ENCODE peak calls at places on chromosomes 13 and 19, in six cellular contexts. One of them, this sample, is unnamed.
A peak's percentile ranks its signal among the peaks of the same experiment; 100 is the strongest.

GRCh38 chr13:34627499-34627898 is 314.6 kb upstream of the NBEA start:
- DNase-seq in CD8-positive, alpha-beta T cell: no peak
- DNase-seq in uterus: no peak
- DNase-seq in suprapubic skin: no peak
- DNase-seq in PC-3: no peak
- DNase-seq in stomach: no peak
- DNase-seq in this sample: no peak

GRCh38 chr19:46913852-46914430 is 53.1 kb downstream of the ARHGAP35 start:
- DNase-seq in CD8-positive, alpha-beta T cell: no peak
- DNase-seq in uterus: no peak
- DNase-seq in suprapubic skin: no peak
- DNase-seq in PC-3: peak; percentile 34
- DNase-seq in stomach: no peak
- DNase-seq in this sample: no peak

GRCh38 chr19:33375760-33376159 is 2.3 kb downstream of the CEBPG start:
- DNase-seq in CD8-positive, alpha-beta T cell: no peak
- DNase-seq in uterus: peak; percentile 61
- DNase-seq in suprapubic skin: no peak
- DNase-seq in PC-3: peak; percentile 21
- DNase-seq in stomach: no peak
- DNase-seq in this sample: no peak

GRCh38 chr19:57282011-57282636 is 1.8 kb downstream of the ZNF460 start:
- DNase-seq in CD8-positive, alpha-beta T cell: no peak
- DNase-seq in uterus: no peak
- DNase-seq in suprapubic skin: no peak
- DNase-seq in PC-3: peak; percentile 62
- DNase-seq in stomach: no peak
- DNase-seq in this sample: no peak

GRCh38 chr19:5563941-5564612 is 3.7 kb downstream of the TINCR start:
- DNase-seq in CD8-positive, alpha-beta T cell: no peak
- DNase-seq in uterus: no peak
- DNase-seq in suprapubic skin: no peak
- DNase-seq in PC-3: peak; percentile 58
- DNase-seq in stomach: no peak
- DNase-seq in this sample: no peak

GRCh38 chr19:47779524-47780214 is 1.2 kb downstream of the SELENOW start:
- DNase-seq in CD8-positive, alpha-beta T cell: no peak
- DNase-seq in uterus: peak; percentile 73
- DNase-seq in suprapubic skin: no peak
- DNase-seq in PC-3: no peak
- DNase-seq in stomach: peak; percentile 58
- DNase-seq in this sample: no peak

GRCh38 chr19:2552859-2553258 is 76.9 kb downstream of the GADD45B start:
- DNase-seq in CD8-positive, alpha-beta T cell: peak; percentile 30
- DNase-seq in uterus: no peak
- DNase-seq in suprapubic skin: no peak
- DNase-seq in PC-3: peak; percentile 61
- DNase-seq in stomach: no peak
- DNase-seq in this sample: peak; percentile 72

GRCh38 chr13:64633948-64634347 is 2596.2 kb downstream of the PCDH9 start:
- DNase-seq in CD8-positive, alpha-beta T cell: no peak
- DNase-seq in uterus: no peak
- DNase-seq in suprapubic skin: no peak
- DNase-seq in PC-3: no peak
- DNase-seq in stomach: no peak
- DNase-seq in this sample: no peak

GRCh38 chr19:15256708-15257331 is 24.6 kb upstream of the EPHX3 start:
- DNase-seq in CD8-positive, alpha-beta T cell: no peak
- DNase-seq in uterus: no peak
- DNase-seq in suprapubic skin: no peak
- DNase-seq in PC-3: no peak
- DNase-seq in stomach: no peak
- DNase-seq in this sample: no peak

GRCh38 chr19:34145741-34146202 is 26.5 kb upstream of the LSM14A start:
- DNase-seq in CD8-positive, alpha-beta T cell: peak; percentile 16
- DNase-seq in uterus: peak; percentile 23
- DNase-seq in suprapubic skin: no peak
- DNase-seq in PC-3: peak; percentile 64
- DNase-seq in stomach: peak; percentile 54
- DNase-seq in this sample: peak; percentile 11

GRCh38 chr13:49641810-49642291 is 13.5 kb downstream of the ARL11 start:
- DNase-seq in CD8-positive, alpha-beta T cell: no peak
- DNase-seq in uterus: no peak
- DNase-seq in suprapubic skin: no peak
- DNase-seq in PC-3: peak; percentile 36
- DNase-seq in stomach: no peak
- DNase-seq in this sample: no peak

GRCh38 chr19:30073152-30074000 is 131.3 kb downstream of the URI1 start:
- DNase-seq in CD8-positive, alpha-beta T cell: no peak
- DNase-seq in uterus: no peak
- DNase-seq in suprapubic skin: peak; percentile 63
- DNase-seq in PC-3: no peak
- DNase-seq in stomach: no peak
- DNase-seq in this sample: no peak

GRCh38 chr19:461664-462551 is 1.1 kb upstream of the SHC2 start:
- DNase-seq in CD8-positive, alpha-beta T cell: no peak
- DNase-seq in uterus: peak; percentile 37
- DNase-seq in suprapubic skin: no peak
- DNase-seq in PC-3: peak; percentile 31
- DNase-seq in stomach: peak; percentile 78
- DNase-seq in this sample: no peak

GRCh38 chr19:5035817-5036732 is 67.2 kb downstream of the KDM4B start:
- DNase-seq in CD8-positive, alpha-beta T cell: no peak
- DNase-seq in uterus: no peak
- DNase-seq in suprapubic skin: no peak
- DNase-seq in PC-3: no peak
- DNase-seq in stomach: no peak
- DNase-seq in this sample: no peak

GRCh38 chr13:23921451-23921888 is 24.2 kb upstream of the C1QTNF9B start:
- DNase-seq in CD8-positive, alpha-beta T cell: no peak
- DNase-seq in uterus: no peak
- DNase-seq in suprapubic skin: no peak
- DNase-seq in PC-3: peak; percentile 72
- DNase-seq in stomach: no peak
- DNase-seq in this sample: no peak

GRCh38 chr13:33217256-33217655 is 68.3 kb downstream of the STARD13 start:
- DNase-seq in CD8-positive, alpha-beta T cell: no peak
- DNase-seq in uterus: no peak
- DNase-seq in suprapubic skin: no peak
- DNase-seq in PC-3: peak; percentile 17
- DNase-seq in stomach: no peak
- DNase-seq in this sample: no peak

GRCh38 chr13:33218426-33218825 is 67.1 kb downstream of the STARD13 start:
- DNase-seq in CD8-positive, alpha-beta T cell: no peak
- DNase-seq in uterus: no peak
- DNase-seq in suprapubic skin: no peak
- DNase-seq in PC-3: peak; percentile 70
- DNase-seq in stomach: no peak
- DNase-seq in this sample: no peak

GRCh38 chr13:33219926-33220325 is 65.6 kb downstream of the STARD13 start:
- DNase-seq in CD8-positive, alpha-beta T cell: no peak
- DNase-seq in uterus: no peak
- DNase-seq in suprapubic skin: no peak
- DNase-seq in PC-3: no peak
- DNase-seq in stomach: no peak
- DNase-seq in this sample: no peak

GRCh38 chr13:33213797-33214196 is 71.8 kb downstream of the STARD13 start:
- DNase-seq in CD8-positive, alpha-beta T cell: no peak
- DNase-seq in uterus: no peak
- DNase-seq in suprapubic skin: no peak
- DNase-seq in PC-3: no peak
- DNase-seq in stomach: peak; percentile 32
- DNase-seq in this sample: no peak

DNA sequence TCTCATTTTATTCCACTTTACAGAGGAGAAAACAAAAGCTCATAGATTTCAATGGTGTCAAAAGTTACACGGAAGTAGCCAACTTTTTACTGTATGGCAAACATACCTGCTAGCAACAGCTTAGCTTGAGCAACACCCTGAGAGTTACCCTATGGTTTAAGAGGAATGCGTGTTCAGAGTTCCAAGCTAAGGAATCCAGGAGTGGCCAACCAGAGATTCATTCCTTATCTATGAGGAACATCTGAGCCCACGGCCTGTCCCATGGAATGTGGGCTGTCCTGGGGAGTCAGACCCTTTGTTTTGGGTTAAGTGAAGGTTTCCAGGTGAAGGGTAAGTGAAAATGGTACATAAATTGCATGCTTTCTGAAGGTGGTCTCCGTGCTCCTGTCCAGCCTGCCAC is 67.5 kb downstream of the STARD13 start:
- DNase-seq in CD8-positive, alpha-beta T cell: no peak
- DNase-seq in uterus: no peak
- DNase-seq in suprapubic skin: no peak
- DNase-seq in PC-3: peak; percentile 88
- DNase-seq in stomach: no peak
- DNase-seq in this sample: no peak
- H3K4me3 ChIP-seq in CD8-positive, alpha-beta T cell: no peak overlapping the region
- H3K4me3 ChIP-seq in uterus: no peak overlapping the region
- H3K4me3 ChIP-seq in suprapubic skin: no peak overlapping the region
- H3K4me3 ChIP-seq in PC-3: peak overlapping the region; percentile 23
- H3K4me3 ChIP-seq in stomach: no peak overlapping the region
- H3K4me3 ChIP-seq in this sample: no peak overlapping the region

DNA sequence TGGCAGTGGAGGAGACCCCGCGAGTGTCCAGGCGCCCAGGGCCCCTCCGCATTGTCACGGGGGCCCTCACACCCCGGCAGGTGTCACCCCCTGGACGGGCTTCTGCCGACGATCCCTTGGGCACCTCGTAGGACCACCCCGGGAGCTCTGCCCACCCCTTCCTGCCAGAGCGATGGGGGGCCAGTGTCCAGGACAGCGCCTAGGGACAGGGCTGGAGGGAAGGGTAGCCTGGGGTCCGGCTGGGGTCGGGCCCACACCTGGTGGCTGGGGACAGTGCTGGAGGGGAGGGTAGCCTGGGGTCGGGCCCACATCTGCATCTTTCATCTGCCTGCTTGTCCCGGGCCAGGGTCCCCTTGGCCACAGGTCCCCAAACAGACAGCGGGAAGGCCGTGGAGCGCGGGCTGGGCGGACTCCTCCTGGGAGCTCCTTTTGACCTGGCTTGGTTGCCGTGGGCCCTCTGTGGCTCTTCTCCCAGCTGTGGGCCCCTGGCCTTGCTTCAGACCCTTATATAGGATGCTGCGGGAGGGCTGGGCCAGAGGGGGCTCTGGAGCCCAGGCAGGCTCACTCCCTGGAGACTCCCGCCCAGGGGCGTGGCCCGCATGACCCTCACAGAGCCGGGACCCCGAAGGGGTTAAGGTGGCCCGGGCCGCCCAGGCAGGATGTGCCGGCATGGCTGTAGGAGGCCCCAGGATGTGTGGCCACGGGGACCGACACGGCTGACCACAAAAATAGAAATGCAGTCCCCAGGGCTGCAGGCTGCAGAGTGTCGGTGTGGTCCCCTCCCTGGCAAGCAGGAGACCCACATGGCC is 74.1 kb upstream of the MCF2L start:
- DNase-seq in CD8-positive, alpha-beta T cell: no peak
- DNase-seq in uterus: no peak
- DNase-seq in suprapubic skin: no peak
- DNase-seq in PC-3: no peak
- DNase-seq in stomach: no peak
- DNase-seq in this sample: no peak
- H3K27ac ChIP-seq in CD8-positive, alpha-beta T cell: no peak overlapping the region
- H3K27ac ChIP-seq in uterus: no peak overlapping the region
- H3K27ac ChIP-seq in suprapubic skin: no peak overlapping the region
- H3K27ac ChIP-seq in PC-3: no peak overlapping the region
- H3K27ac ChIP-seq in stomach: peak overlapping the region; percentile 74
- H3K27ac ChIP-seq in this sample: no peak overlapping the region

GRCh38 chr13:95679722-95680121 is 2.8 kb downstream of the DNAJC3 start:
- DNase-seq in CD8-positive, alpha-beta T cell: no peak
- DNase-seq in uterus: no peak
- DNase-seq in suprapubic skin: no peak
- DNase-seq in PC-3: no peak
- DNase-seq in stomach: no peak
- DNase-seq in this sample: no peak

GRCh38 chr13:95689582-95689926 is 12.6 kb downstream of the DNAJC3 start:
- DNase-seq in CD8-positive, alpha-beta T cell: no peak
- DNase-seq in uterus: no peak
- DNase-seq in suprapubic skin: no peak
- DNase-seq in PC-3: no peak
- DNase-seq in stomach: no peak
- DNase-seq in this sample: no peak

GRCh38 chr13:95678967-95679366 is 2.0 kb downstream of the DNAJC3 start:
- DNase-seq in CD8-positive, alpha-beta T cell: no peak
- DNase-seq in uterus: no peak
- DNase-seq in suprapubic skin: no peak
- DNase-seq in PC-3: no peak
- DNase-seq in stomach: no peak
- DNase-seq in this sample: peak; percentile 12

DNA sequence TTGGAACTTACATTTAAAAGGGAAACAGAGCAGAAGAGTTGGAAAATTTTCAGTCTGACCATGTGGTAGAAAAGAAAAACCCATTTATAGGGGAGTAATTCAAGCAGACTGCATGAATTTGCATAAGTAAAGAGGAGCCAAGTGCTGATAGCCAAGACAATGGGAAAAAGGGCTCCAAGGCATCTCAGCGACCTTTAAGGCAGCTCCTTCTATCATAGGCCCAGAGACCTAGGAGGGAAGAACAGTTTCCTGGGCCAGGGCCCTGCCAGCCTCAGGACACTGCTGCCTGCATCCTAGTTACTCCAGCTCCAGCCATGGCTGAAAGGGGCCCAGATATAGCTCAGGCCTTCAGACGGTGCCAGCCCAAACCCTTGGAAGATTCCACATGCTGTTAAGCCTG is 7.5 kb downstream of the DNAJC3 start:
- DNase-seq in CD8-positive, alpha-beta T cell: no peak
- DNase-seq in uterus: no peak
- DNase-seq in suprapubic skin: no peak
- DNase-seq in PC-3: no peak
- DNase-seq in stomach: no peak
- DNase-seq in this sample: no peak
- H3K36me3 ChIP-seq in CD8-positive, alpha-beta T cell: no peaks in the 10 kb centered on the region
- H3K36me3 ChIP-seq in uterus: no peaks in the 10 kb centered on the region
- H3K36me3 ChIP-seq in suprapubic skin: peaks cover 3% of the 10 kb centered on the region
- H3K36me3 ChIP-seq in PC-3: no peaks in the 10 kb centered on the region
- H3K36me3 ChIP-seq in stomach: no peaks in the 10 kb centered on the region
- H3K36me3 ChIP-seq in this sample: no peaks in the 10 kb centered on the region

DNA sequence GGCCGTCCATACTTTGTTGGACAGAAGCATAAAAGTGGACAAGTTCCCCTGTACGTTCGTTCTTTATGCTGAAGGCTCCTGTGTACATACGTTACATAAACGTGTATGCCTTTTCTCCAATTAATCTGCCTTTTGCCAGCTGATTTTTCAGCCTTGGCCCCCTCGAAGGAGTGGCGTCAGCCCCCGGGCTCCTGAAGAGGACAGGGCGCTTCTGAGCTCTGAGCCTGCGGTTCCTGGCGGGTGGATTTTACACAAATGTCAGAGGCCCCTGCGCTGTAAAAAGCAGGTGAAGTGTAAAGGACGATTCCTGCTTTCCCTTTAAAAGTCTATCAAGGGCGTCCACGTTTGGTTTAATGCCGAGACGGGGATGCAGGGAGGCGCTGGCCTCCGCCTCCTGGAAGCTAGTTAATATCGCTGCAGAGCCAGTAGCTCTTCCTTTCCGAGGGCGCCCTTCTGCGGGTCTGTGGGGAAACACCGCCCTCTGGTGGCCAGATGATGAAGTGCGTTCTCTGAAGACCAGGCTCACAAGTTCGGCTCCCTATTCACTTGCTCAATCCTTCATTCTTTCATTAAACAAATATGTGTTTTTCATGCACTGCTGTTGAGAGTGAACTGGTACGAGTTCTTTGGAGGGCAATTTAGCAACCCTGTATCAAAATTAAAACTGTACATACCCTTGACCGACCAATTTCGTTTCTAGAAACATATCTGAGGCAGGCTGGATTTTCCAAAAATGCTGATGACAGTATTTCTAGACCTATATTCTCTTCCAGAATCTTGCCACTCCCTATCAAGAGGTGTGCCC is 62.0 kb downstream of the GPR12 start:
- DNase-seq in CD8-positive, alpha-beta T cell: peak; percentile 76
- DNase-seq in uterus: peak; percentile 88
- DNase-seq in suprapubic skin: peak; percentile 91
- DNase-seq in PC-3: peak; percentile 86
- DNase-seq in stomach: peak; percentile 89
- DNase-seq in this sample: peak; percentile 52
- H3K4me3 ChIP-seq in CD8-positive, alpha-beta T cell: no peak overlapping the region
- H3K4me3 ChIP-seq in uterus: no peak overlapping the region
- H3K4me3 ChIP-seq in suprapubic skin: peak overlapping the region; percentile 3
- H3K4me3 ChIP-seq in PC-3: peak overlapping the region; percentile 65
- H3K4me3 ChIP-seq in stomach: peak overlapping the region; percentile 17
- H3K4me3 ChIP-seq in this sample: no peak overlapping the region

This sample was measured in naive thymus-derived CD4-positive, alpha-beta T cell.